ENCODE peak calls at places on chromosomes 6 and 20, in four cellular contexts. M is AG08395; C is activated CD4-positive, alpha-beta T cell treated with anti-CD3 and anti-CD28 coated beads, Interleukin-2, amount 50 U/mL, for 48 hours; P is iPS-NIHi11. F is an unnamed sample.

GRCh38 chr6:162644153-162644552 is 83.4 kb downstream of the PRKN start:
- DNase-seq in M (no peak), C (no peak), P (no peak), F (no peak)

GRCh38 chr6:168212322-168212721 is 107.3 kb downstream of the DACT2 start:
- DNase-seq in M (no peak), C (no peak), P (no peak), F (no peak)

GRCh38 chr6:16136536-16137450 is 7.9 kb downstream of the MYLIP start:
- DNase-seq in M (peak; percentile 76), C (peak; percentile 28), P (no peak), F (no peak)

GRCh38 chr6:157989541-157990289 is 8.1 kb downstream of the SYNJ2 start:
- DNase-seq in M (peak; percentile 7), C (no peak), P (no peak), F (no peak)

GRCh38 chr6:155740781-155741399 is 285.3 kb upstream of the NOX3 start:
- DNase-seq in M (no peak), C (no peak), P (no peak), F (no peak)

GRCh38 chr6:162976141-162976540 is 248.4 kb downstream of the PACRG start:
- DNase-seq in M (no peak), C (no peak), P (no peak), F (no peak)

GRCh38 chr6:44100088-44100550 is 27.1 kb downstream of the MRPL14 start:
- DNase-seq in M (peak; percentile 71), C (no peak), P (peak; percentile 59), F (peak; percentile 50)

GRCh38 chr6:16206595-16207037 is 31.8 kb upstream of the GMPR start:
- DNase-seq in M (peak; percentile 84), C (peak; percentile 43), P (peak; percentile 79), F (peak; percentile 67)

GRCh38 chr6:105779113-105779512 is 307.0 kb upstream of the PRDM1 start:
- DNase-seq in M (no peak), C (no peak), P (no peak), F (no peak)

GRCh38 chr20:46458891-46459750 is 52.7 kb upstream of the ELMO2 start:
- DNase-seq in M (peak; percentile 11), C (peak; percentile 14), P (peak; percentile 90), F (peak; percentile 91)

GRCh38 chr6:30263734-30264133 is 50.5 kb upstream of the TRIM26 start:
- DNase-seq in M (peak; percentile 60), C (no peak), P (no peak), F (no peak)

GRCh38 chr6:99011151-99011550 is 63.4 kb upstream of the FBXL4 start:
- DNase-seq in M (no peak), C (no peak), P (no peak), F (no peak)

GRCh38 chr6:154868143-154868594 is 126.9 kb upstream of the TIAM2 start:
- DNase-seq in M (peak; percentile 72), C (no peak), P (peak; percentile 45), F (peak; percentile 78)

GRCh38 chr6:34386316-34387137 is 5.9 kb downstream of the NUDT3 start:
- DNase-seq in M (peak; percentile 63), C (no peak), P (no peak), F (no peak)

GRCh38 chr6:35500782-35501181 is 3.9 kb upstream of the TEAD3 start:
- DNase-seq in M (peak; percentile 39), C (no peak), P (no peak), F (no peak)

GRCh38 chr6:148538251-148539190 is 195.9 kb downstream of the SASH1 start:
- DNase-seq in M (peak; percentile 74), C (no peak), P (no peak), F (no peak)

GRCh38 chr20:420721-421574 is 12.8 kb downstream of the RBCK1 start:
- DNase-seq in M (no peak), C (no peak), P (peak; percentile 87), F (no peak)

F was measured in neural progenitor cell.